ENCODE peak calls at places on chromosomes 4 and X, in six cellular contexts. B, T, C, Z, N and K are unnamed samples.

GRCh38 chr4:169070895-169071218 is 60.8 kb upstream of the CBR4 start:
- DNase-seq in B (no peak), T (no peak), C (peak), Z (no peak), N (peak), K (no peak)

GRCh38 chr4:140372607-140373327 is 679 bp upstream of the SCOC start:
- DNase-seq in B (no peak), T (no peak), C (peak), Z (peak), N (no peak), K (no peak)

GRCh38 chr4:138996090-138996489 is 19.5 kb upstream of the NOCT start:
- DNase-seq in B (no peak), T (no peak), C (no peak), Z (no peak), N (no peak), K (no peak)

GRCh38 chr4:63607186-63607872 is 801.9 kb downstream of the TECRL start:
- DNase-seq in B (no peak), T (no peak), C (no peak), Z (no peak), N (no peak), K (no peak)

GRCh38 chr4:102447413-102447812 is 53.7 kb upstream of the NFKB1 start:
- DNase-seq in B (no peak), T (no peak), C (no peak), Z (no peak), N (no peak), K (no peak)

GRCh38 chr4:181181331-181181730 is 1061.9 kb upstream of the TENM3 start:
- DNase-seq in B (no peak), T (no peak), C (peak), Z (no peak), N (no peak), K (no peak)

GRCh38 chrX:153667931-153668396 is 5.6 kb downstream of the PNCK start:
- DNase-seq in B (peak), T (peak), C (peak), Z (peak), N (peak), K (peak)

GRCh38 chrX:71910526-71911022 is at the start of gene NHSL2:
- DNase-seq in B (peak), T (no peak), C (no peak), Z (peak), N (no peak), K (no peak)

GRCh38 chr4:75107703-75108612 is 175.0 kb downstream of the PARM1 start:
- DNase-seq in B (no peak), T (no peak), C (peak), Z (no peak), N (no peak), K (no peak)

GRCh38 chr4:60588556-60588955 is 611.6 kb upstream of the ADGRL3 start:
- DNase-seq in B (no peak), T (no peak), C (peak), Z (no peak), N (no peak), K (no peak)

GRCh38 chr4:107734120-107734519 is 14.1 kb upstream of the PAPSS1 start:
- DNase-seq in B (no peak), T (no peak), C (peak), Z (peak), N (no peak), K (no peak)

GRCh38 chr4:34814266-34814665 is 1430.0 kb downstream of the ARAP2 start:
- DNase-seq in B (no peak), T (no peak), C (peak), Z (no peak), N (no peak), K (peak)

GRCh38 chr4:75718529-75718928 is 5.8 kb upstream of the USO1 start:
- DNase-seq in B (no peak), T (no peak), C (peak), Z (no peak), N (no peak), K (no peak)

GRCh38 chrX:1466232-1466661 is 13.5 kb upstream of the ASMTL start:
- DNase-seq in B (no peak), T (no peak), C (no peak), Z (no peak), N (no peak), K (no peak)

GRCh38 chr4:2942037-2942531 is 21.1 kb downstream of the NOP14 start:
- DNase-seq in B (no peak), T (no peak), C (no peak), Z (no peak), N (no peak), K (no peak)

GRCh38 chrX:68763481-68763880 is 65.3 kb upstream of the EFNB1 start:
- DNase-seq in B (no peak), T (no peak), C (no peak), Z (no peak), N (no peak), K (no peak)

GRCh38 chr4:24856586-24856985 is 56.3 kb downstream of the CCDC149 start:
- DNase-seq in B (peak), T (peak), C (no peak), Z (peak), N (peak), K (peak)

GRCh38 chrX:153875391-153876111 is 10.4 kb downstream of the L1CAM start:
- DNase-seq in B (peak), T (no peak), C (peak), Z (peak), N (no peak), K (no peak)

GRCh38 chr4:3485011-3485881 is 22.1 kb downstream of the DOK7 start:
- DNase-seq in B (no peak), T (no peak), C (no peak), Z (no peak), N (no peak), K (no peak)

GRCh38 chrX:12567857-12568256 is 223.4 kb upstream of the PRPS2 start:
- DNase-seq in B (no peak), T (no peak), C (peak), Z (peak), N (no peak), K (no peak)

GRCh38 chr4:120007171-120007894 is 59.3 kb downstream of the MAD2L1 start:
- DNase-seq in B (no peak), T (no peak), C (peak), Z (no peak), N (peak), K (peak)

GRCh38 chrX:132393992-132394391 is 94.8 kb downstream of the MBNL3 start:
- DNase-seq in B (no peak), T (no peak), C (peak), Z (no peak), N (no peak), K (no peak)

GRCh38 chr4:60575336-60575735 is 624.8 kb upstream of the ADGRL3 start:
- DNase-seq in B (no peak), T (no peak), C (no peak), Z (no peak), N (no peak), K (no peak)

GRCh38 chrX:85988353-85988752 is 59.0 kb downstream of the CHM start:
- DNase-seq in B (no peak), T (no peak), C (no peak), Z (no peak), N (no peak), K (no peak)

GRCh38 chr4:40484346-40484745 is 145.3 kb downstream of the RBM47 start:
- DNase-seq in B (no peak), T (no peak), C (peak), Z (no peak), N (no peak), K (no peak)

GRCh38 chr4:64727960-64728359 is 318.7 kb upstream of the TECRL start:
- DNase-seq in B (no peak), T (no peak), C (no peak), Z (no peak), N (no peak), K (no peak)

GRCh38 chr4:105145059-105145912 is 1.4 kb upstream of the TET2 start:
- DNase-seq in B (no peak), T (no peak), C (peak), Z (no peak), N (no peak), K (no peak)

GRCh38 chr4:68466185-68466584 is 18.9 kb downstream of the TMPRSS11E start:
- DNase-seq in B (no peak), T (no peak), C (peak), Z (no peak), N (peak), K (peak)

GRCh38 chr4:1796486-1797204 is 3.6 kb downstream of the FGFR3 start:
- DNase-seq in B (no peak), T (no peak), C (no peak), Z (no peak), N (no peak), K (no peak)

GRCh38 chr4:6354119-6354518 is 84.5 kb downstream of the WFS1 start:
- DNase-seq in B (no peak), T (no peak), C (no peak), Z (no peak), N (no peak), K (no peak)

GRCh38 chrX:42846741-42847140 is 68.8 kb upstream of the PPP1R2C start:
- DNase-seq in B (no peak), T (no peak), C (peak), Z (no peak), N (no peak), K (no peak)

GRCh38 chr4:175616287-175616686 is 195.8 kb downstream of the GPM6A start:
- DNase-seq in B (no peak), T (no peak), C (no peak), Z (no peak), N (no peak), K (no peak)

GRCh38 chr4:144591401-144591800 is 54.6 kb upstream of the HHIP start:
- DNase-seq in B (no peak), T (no peak), C (peak), Z (no peak), N (peak), K (peak)

GRCh38 chr4:183229397-183229796 is 90.7 kb downstream of the CLDN22 start:
- DNase-seq in B (no peak), T (no peak), C (peak), Z (no peak), N (no peak), K (no peak)

GRCh38 chr4:82896755-82897154 is 3.8 kb upstream of the THAP9 start:
- DNase-seq in B (no peak), T (no peak), C (no peak), Z (no peak), N (no peak), K (no peak)

GRCh38 chr4:66000500-66001117 is 330.3 kb upstream of the EPHA5 start:
- DNase-seq in B (no peak), T (no peak), C (no peak), Z (no peak), N (no peak), K (peak)

GRCh38 chr4:133156096-133156495 is 7.0 kb downstream of the PCDH10 start:
- DNase-seq in B (no peak), T (no peak), C (no peak), Z (peak), N (no peak), K (peak)

GRCh38 chr4:111046811-111047210 is 423.9 kb upstream of the PITX2 start:
- DNase-seq in B (no peak), T (no peak), C (no peak), Z (no peak), N (no peak), K (no peak)

GRCh38 chr4:3346146-3346545 is 53.3 kb downstream of the RGS12 start:
- DNase-seq in B (no peak), T (no peak), C (peak), Z (peak), N (no peak), K (peak)

GRCh38 chr4:158490629-158491028 is 31.1 kb upstream of the RXFP1 start:
- DNase-seq in B (no peak), T (no peak), C (no peak), Z (no peak), N (no peak), K (no peak)

GRCh38 chr4:158500054-158500453 is 21.6 kb upstream of the RXFP1 start:
- DNase-seq in B (no peak), T (no peak), C (no peak), Z (no peak), N (no peak), K (no peak)

DNA sequence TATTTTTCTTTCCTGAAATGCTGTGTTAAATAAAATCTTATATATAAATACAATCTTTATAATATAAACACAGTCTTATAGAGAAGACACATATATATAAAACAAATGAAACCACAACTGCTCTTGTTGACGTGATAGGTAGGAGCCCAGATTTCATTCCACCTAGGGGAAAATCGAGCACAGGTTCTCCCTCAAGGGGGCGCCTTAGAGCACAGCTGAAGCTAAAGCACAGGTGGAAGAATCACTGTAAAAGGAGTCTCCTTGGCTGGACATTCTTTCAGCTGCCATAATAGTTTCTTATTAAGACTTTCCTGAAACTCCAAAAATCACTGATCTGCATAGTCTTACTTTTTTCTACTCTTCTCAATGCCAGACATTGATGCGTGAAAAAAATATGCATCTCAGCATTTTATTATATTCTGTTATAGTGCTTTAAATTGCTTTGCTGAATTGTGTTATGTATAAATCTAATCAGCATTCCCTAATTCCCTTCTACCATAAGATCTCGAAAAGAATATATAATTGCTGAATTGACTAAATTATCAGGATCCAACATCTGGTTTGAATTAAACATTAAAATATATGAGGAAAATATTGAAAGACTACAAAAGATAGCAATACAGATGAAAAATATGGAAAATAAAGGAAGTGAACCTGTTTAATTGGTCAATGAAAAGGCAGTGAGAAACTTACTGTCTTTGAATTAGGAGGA is 25.5 kb upstream of the RXFP1 start:
- DNase-seq in B (peak), T (no peak), C (peak), Z (peak), N (no peak), K (no peak)
- TF ChIP-seq CTCF in B (peak), T (no peak), C (peak), Z (peak), N (peak), K (peak)

GRCh38 chr4:31236635-31237173 is 516.5 kb downstream of the PCDH7 start:
- DNase-seq in B (no peak), T (no peak), C (peak), Z (no peak), N (no peak), K (no peak)

GRCh38 chr4:31235961-31236360 is 515.8 kb downstream of the PCDH7 start:
- DNase-seq in B (no peak), T (no peak), C (no peak), Z (peak), N (peak), K (no peak)

GRCh38 chr4:31234494-31234893 is 514.3 kb downstream of the PCDH7 start:
- DNase-seq in B (no peak), T (no peak), C (peak), Z (no peak), N (no peak), K (no peak)

GRCh38 chr4:31239886-31240285 is 519.7 kb downstream of the PCDH7 start:
- DNase-seq in B (no peak), T (no peak), C (no peak), Z (no peak), N (no peak), K (no peak)

GRCh38 chr4:31237242-31237641 is 517.1 kb downstream of the PCDH7 start:
- DNase-seq in B (no peak), T (no peak), C (peak), Z (no peak), N (no peak), K (no peak)
- H3K4me3 ChIP-seq in B (no peak), T (no peak), C (no peak), Z (no peak), N (no peak), K (no peak)

GRCh38 chrX:140190441-140191108 is 225.3 kb upstream of the CXorf66 start:
- DNase-seq in B (no peak), T (no peak), C (peak), Z (no peak), N (peak), K (peak)
- TF ChIP-seq CTCF in B (no peak), T (no peak), C (no peak), Z (no peak), N (no peak), K (no peak)

GRCh38 chr4:109301691-109302365 is 630 bp downstream of the COL25A1 start:
- DNase-seq in B (peak), T (no peak), C (no peak), Z (peak), N (no peak), K (no peak)
- H3K4me3 ChIP-seq in B (peak), T (peak), C (peak), Z (peak), N (peak), K (peak)

DNA sequence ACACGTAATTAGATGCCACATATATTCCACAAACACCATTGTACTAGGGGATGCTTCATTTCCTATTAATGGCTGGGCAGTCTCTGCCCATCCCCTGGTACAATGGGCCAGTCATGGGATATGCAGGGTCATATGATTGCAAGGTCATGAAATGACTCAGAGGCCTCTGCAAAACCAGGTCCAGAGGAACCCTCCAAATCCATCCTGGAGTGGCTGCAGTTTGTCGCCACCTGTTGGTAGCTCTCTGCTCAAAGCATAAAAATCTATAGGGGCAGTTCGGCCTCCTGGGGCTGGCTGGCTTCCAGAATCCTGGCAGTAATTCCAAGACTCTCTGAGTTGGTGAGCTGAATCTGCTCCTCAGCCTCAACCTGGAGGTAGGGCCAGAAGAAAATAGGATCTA is 22.9 kb upstream of the PUDP start:
- DNase-seq in B (no peak), T (no peak), C (peak), Z (no peak), N (no peak), K (no peak)
- TF ChIP-seq CTCF in B (no peak), T (no peak), C (peak), Z (peak), N (peak), K (peak)